ENCODE peak calls at places on chromosomes 11 and 22, in four cellular contexts. K, G, Q and R are unnamed samples. For H3K4me1, the result is how much of the 10 kb centered on the place peaks cover.

GRCh38 chr11:61959678-61960077 is 7.8 kb downstream of the FTH1 start:
- DNase-seq in Q (peak), K (peak), G (no peak), R (no peak)

GRCh38 chr11:118908931-118909618 is 16.7 kb downstream of the BCL9L start:
- DNase-seq in G (no peak), K (peak), Q (peak), R (peak)

GRCh38 chr11:46390331-46391171 is 1.0 kb downstream of the CHRM4 start:
- DNase-seq in K (no peak), G (no peak), Q (no peak), R (no peak)

GRCh38 chr11:1130276-1131032 is 27.3 kb upstream of the MUC5AC start:
- DNase-seq in G (no peak), Q (peak), K (no peak), R (no peak)

GRCh38 chr11:129854229-129854805 is 38.7 kb downstream of the TMEM45B start:
- DNase-seq in Q (no peak), G (no peak), K (no peak), R (no peak)

GRCh38 chr11:107123022-107123421 is 104.7 kb upstream of the GUCY1A2 start:
- DNase-seq in K (no peak), Q (no peak), G (peak), R (no peak)

GRCh38 chr11:26078217-26078821 is 253.6 kb upstream of the ANO3 start:
- DNase-seq in K (no peak), Q (no peak), G (no peak), R (no peak)

GRCh38 chr11:67349457-67349856 is 3.9 kb downstream of the POLD4 start:
- DNase-seq in Q (no peak), K (no peak), G (peak), R (no peak)

GRCh38 chr11:18394928-18395734 is 768 bp downstream of the LDHA start:
- DNase-seq in Q (no peak), K (peak), G (peak), R (no peak)

GRCh38 chr11:42967653-42968052 is 344.1 kb upstream of the API5 start:
- DNase-seq in K (no peak), G (no peak), Q (no peak), R (no peak)

GRCh38 chr11:72522186-72522585 is 87.9 kb upstream of the CLPB start:
- DNase-seq in Q (no peak), K (no peak), G (no peak), R (no peak)

GRCh38 chr11:73239111-73239521 is 21.0 kb downstream of the P2RY2 start:
- DNase-seq in Q (peak), K (no peak), G (no peak), R (no peak)

GRCh38 chr11:74952752-74953151 is 3.7 kb downstream of the SPCS2 start:
- DNase-seq in G (no peak), Q (no peak), K (no peak), R (no peak)

GRCh38 chr11:67252831-67253239 is 13.4 kb upstream of the GRK2 start:
- DNase-seq in K (no peak), Q (peak), G (peak), R (peak)

GRCh38 chr11:35845860-35846259 is 98.0 kb upstream of the LDLRAD3 start:
- DNase-seq in G (no peak), Q (no peak), K (no peak), R (no peak)

GRCh38 chr22:20203142-20204099 is 52.6 kb upstream of the CCDC188 start:
- DNase-seq in G (no peak), Q (no peak), K (no peak), R (no peak)
- H3K4me1 ChIP-seq in G (under half), Q (under half), K (under half), R (under half)

GRCh38 chr11:48263416-48263911 is at the start of gene OR4X1:
- DNase-seq in K (no peak), Q (no peak), G (no peak), R (no peak)

DNA sequence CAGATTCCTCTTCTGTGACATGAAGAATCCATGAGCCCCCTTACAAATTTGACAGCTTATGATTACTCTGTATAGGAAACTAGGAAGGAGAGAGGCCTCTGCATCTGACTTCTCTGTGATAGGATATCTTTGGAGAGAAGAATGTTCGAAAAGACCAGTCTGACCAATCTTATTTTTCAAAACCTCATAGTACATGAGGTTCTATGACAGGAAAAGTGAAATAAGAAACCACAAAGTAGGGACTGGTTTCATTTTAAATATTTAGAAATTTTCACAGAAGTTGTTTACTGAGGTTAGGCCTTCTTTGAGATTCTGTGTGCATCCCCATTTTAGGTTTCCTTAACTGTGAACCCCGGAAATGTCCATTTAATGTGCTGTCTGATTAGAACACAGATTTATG is 2.1 kb upstream of the OR4X1 start:
- DNase-seq in K (no peak), G (no peak), Q (no peak), R (no peak)
- H3K4me1 ChIP-seq in K (under half), G (under half), Q (under half), R (under half)

GRCh38 chr11:12811861-12812260 is 137.6 kb downstream of the TEAD1 start:
- DNase-seq in G (no peak), Q (no peak), K (no peak), R (no peak)
- H3K4me1 ChIP-seq in G (under half), Q (under half), K (under half), R (under half)

DNA sequence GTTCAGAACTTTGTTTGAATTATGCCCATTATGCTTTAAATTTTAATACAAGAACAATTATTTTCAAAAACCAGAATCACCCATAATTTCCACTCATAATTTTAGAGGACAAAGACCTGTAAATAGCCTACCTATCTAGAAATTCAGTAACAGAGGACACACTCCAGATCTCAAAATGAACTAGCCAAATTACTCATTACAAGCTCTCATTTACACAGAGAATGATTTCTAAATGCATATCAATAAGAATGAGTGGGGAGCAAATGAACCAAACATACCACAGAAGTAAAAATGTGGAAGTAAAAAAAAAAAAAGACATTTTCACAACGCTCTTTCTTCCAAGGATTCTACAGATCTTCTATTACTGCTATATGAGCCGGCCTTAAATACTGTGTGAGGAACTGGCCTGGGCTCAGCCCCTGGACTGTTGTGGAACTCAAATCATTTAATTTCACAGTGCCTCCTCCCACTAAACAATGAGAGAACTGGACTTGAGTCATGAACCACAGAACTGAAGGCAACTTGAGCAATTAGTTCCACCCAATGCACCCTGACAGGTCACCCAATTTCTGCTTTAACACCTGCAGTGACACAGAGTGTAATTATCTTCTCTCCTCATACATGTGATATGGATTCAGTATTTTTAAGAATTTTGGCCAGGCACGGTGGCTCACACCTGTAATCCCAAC is 8.0 kb downstream of the MRTFA start:
- DNase-seq in Q (no peak), G (no peak), K (no peak), R (no peak)
- H3K4me1 ChIP-seq in Q (under half), G (under half), K (under half), R (under half)

DNA sequence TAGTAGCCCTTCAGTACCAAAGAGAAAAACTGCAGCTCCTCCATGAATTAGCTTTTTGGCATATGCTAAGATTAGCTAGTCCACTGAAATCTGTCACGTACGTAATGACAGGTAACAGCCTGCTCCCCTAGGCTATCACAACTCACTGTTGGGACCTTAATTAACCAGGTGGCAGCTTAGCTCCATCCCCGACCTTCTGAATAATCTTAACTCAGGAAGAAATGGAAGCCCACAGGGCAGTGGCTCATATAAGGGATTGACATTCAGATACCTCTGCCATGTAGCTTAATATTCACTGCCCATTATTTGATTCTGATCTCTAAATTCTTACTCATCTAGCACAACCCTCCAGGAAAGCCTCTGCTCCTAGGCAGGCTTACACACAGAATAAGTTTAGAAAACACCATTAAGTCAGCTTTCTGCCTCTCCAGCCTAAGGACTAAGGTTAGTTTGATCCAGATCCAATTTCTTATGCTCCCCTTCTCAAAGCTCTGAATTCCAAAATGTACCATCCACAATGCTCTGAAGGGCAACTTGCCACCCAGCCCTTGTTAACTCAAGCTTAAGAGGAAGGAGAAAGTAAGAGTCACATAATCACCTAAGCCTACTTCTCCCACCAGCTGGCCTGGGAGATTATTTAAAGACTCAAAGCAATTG is 5.0 kb downstream of the HSPA8 start:
- DNase-seq in K (no peak), G (peak), Q (no peak), R (no peak)
- H3K4me1 ChIP-seq in K (under half), G (under half), Q (under half), R (under half)

GRCh38 chr22:42686756-42687491 is 33.7 kb downstream of the A4GALT start:
- DNase-seq in Q (peak), G (no peak), K (no peak), R (no peak)
- H3K4me1 ChIP-seq in Q (under half), G (under half), K (under half), R (under half)